ENCODE peak calls at places on chromosomes 2 and 18, in six cellular contexts. Q is breast epithelium, J is HL-60, E is fibroblast of villous mesenchyme, B is heart left ventricle, C is mammary epithelial cell. M is an unnamed sample.
A peak's percentile ranks its signal among the peaks of the same experiment; 100 is the strongest.

GRCh38 chr18:11175266-11175947 is 26.0 kb upstream of the PIEZO2 start:
- DNase-seq in Q (no peak), C (no peak), E (peak; percentile 26), B (no peak), J (no peak), M (peak; percentile 47)

GRCh38 chr2:236932711-236933300 is 152.9 kb upstream of the COPS8 start:
- DNase-seq in Q (no peak), E (peak; percentile 19), C (no peak), B (no peak), J (no peak), M (no peak)

GRCh38 chr2:63975437-63976124 is 43.6 kb downstream of the VPS54 start:
- DNase-seq in C (peak; percentile 60), J (no peak), B (no peak), E (no peak), Q (no peak), M (no peak)

GRCh38 chr2:128808462-128809255 is 490.0 kb upstream of the HS6ST1 start:
- DNase-seq in E (peak; percentile 1), J (no peak), Q (no peak), C (peak; percentile 90), B (no peak), M (no peak)

GRCh38 chr2:100524331-100524730 is 38.5 kb upstream of the PDCL3 start:
- DNase-seq in J (no peak), Q (no peak), C (peak; percentile 71), E (no peak), B (no peak), M (no peak)

GRCh38 chr2:10879624-10880585 is 31.8 kb upstream of the KCNF1 start:
- DNase-seq in E (no peak), J (no peak), C (no peak), Q (no peak), B (no peak), M (no peak)

GRCh38 chr18:27045342-27045741 is 139.8 kb downstream of the CHST9 start:
- DNase-seq in B (no peak), J (no peak), E (no peak), Q (no peak), C (no peak), M (no peak)

GRCh38 chr2:60230037-60230436 is 323.4 kb downstream of the BCL11A start:
- DNase-seq in J (no peak), C (no peak), B (no peak), Q (no peak), E (no peak), M (no peak)

GRCh38 chr2:99488999-99489757 is 639 bp downstream of the REV1 start:
- DNase-seq in E (peak; percentile 61), Q (peak; percentile 35), B (peak; percentile 88), J (peak; percentile 47), C (peak; percentile 43), M (no peak)

GRCh38 chr2:179694963-179695362 is 166.4 kb downstream of the ZNF385B start:
- DNase-seq in B (no peak), E (no peak), J (no peak), Q (no peak), C (no peak), M (no peak)

GRCh38 chr2:191304939-191305875 is 60.0 kb downstream of the MYO1B start:
- DNase-seq in J (no peak), E (peak; percentile 97), Q (peak; percentile 34), C (peak; percentile 97), B (peak; percentile 72), M (peak; percentile 26)

GRCh38 chr2:196249860-196250259 is 78.5 kb upstream of the STK17B start:
- DNase-seq in B (no peak), E (no peak), J (peak; percentile 60), Q (no peak), C (no peak), M (no peak)

GRCh38 chr18:59878644-59879043 is 21.2 kb upstream of the PMAIP1 start:
- DNase-seq in E (no peak), Q (no peak), B (no peak), J (no peak), C (no peak), M (no peak)

GRCh38 chr2:164766217-164766616 is 75.4 kb downstream of the COBLL1 start:
- DNase-seq in J (no peak), Q (no peak), C (no peak), B (no peak), E (no peak), M (no peak)

GRCh38 chr2:50395510-50396300 is 636.2 kb downstream of the NRXN1 start:
- DNase-seq in E (no peak), J (no peak), B (no peak), Q (no peak), C (no peak), M (no peak)
- H3K4me3 ChIP-seq in E (no peak overlapping the region), J (no peak overlapping the region), B (no peak overlapping the region), Q (no peak overlapping the region), C (no peak overlapping the region), M (no peak overlapping the region)

DNA sequence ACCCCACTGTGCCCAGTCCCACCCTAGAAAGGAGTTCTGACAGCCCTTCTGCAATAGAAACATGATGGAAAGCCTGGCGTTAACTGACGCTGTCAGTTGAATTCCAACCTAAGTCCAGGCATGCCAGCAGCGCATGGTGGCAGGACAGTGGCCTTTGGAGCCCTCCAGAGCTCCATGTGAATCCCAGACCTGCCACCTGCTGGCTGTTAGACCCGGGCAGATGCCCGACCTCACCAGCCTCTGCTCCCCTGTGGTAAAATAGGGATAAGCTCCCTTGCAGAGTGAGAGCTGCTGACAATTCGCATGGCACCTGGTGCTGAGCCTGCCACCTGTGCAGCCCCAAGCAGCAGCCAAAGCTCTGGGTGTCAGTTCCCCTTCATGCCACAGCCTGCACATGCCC is 138.6 kb downstream of the LOXHD1 start:
- DNase-seq in E (no peak), C (peak; percentile 13), J (no peak), Q (peak; percentile 19), B (no peak), M (no peak)
- TF ChIP-seq CTCF in E (no peak), C (no peak), J (no peak), Q (no peak), B (peak; percentile 47), M (no peak)

GRCh38 chr18:32770181-32770650 is 2.6 kb downstream of the KLHL14 start:
- DNase-seq in B (peak; percentile 51), Q (no peak), C (no peak), J (no peak), E (no peak), M (no peak)

GRCh38 chr18:32768646-32769206 is 4.1 kb downstream of the KLHL14 start:
- DNase-seq in C (no peak), Q (no peak), B (no peak), J (no peak), E (no peak), M (no peak)

GRCh38 chr18:32770651-32771168 is 2.1 kb downstream of the KLHL14 start:
- DNase-seq in Q (no peak), E (no peak), C (no peak), J (no peak), B (peak; percentile 49), M (no peak)

GRCh38 chr18:32771169-32771751 is 1.6 kb downstream of the KLHL14 start:
- DNase-seq in J (no peak), C (no peak), B (peak; percentile 60), Q (no peak), E (no peak), M (no peak)

DNA sequence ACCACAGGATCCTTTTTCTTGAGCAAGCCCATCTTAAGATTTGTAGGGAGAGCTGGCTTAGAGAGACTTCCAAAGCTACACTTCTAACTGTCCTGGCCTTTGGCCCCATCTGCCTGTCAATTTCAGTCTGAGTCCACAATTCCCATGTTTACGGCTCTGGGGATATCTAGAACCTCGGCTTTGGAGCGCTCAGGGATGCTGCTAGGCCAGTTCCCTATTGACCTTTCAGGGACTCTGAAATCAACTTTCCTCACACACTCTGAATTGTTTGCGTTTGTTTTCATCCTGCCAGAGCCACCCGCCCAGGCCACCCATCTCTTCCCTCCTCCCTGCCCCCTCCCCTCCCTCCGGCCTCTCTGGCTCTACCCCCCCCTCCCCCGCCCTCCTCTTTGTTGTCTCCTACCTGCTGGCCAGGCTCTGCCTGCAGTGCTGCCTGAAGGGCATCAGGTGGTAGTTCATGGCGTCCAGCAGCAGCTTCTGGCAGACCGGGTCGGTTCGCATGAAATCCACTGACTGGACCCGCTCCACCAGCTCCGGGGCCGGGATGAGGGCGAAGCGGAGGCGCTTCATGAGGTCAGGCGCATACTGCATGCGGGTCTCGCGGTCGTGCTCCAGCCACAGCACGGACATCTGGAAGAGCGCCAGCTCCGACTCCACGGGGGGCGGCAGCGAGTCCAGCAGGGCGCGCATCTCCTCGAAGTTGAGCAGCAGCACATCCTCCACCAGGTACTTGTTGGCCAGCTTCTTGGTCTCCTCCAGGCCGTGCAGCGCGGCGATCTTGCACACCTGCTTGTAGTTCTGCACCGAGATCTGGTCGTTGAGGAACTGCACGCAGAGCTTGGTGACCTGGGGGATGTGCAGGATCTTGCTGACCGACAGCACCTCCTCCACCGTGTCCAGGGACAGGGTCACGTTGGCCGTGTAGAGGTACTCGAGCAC is 3.3 kb downstream of the KLHL14 start:
- DNase-seq in C (no peak), B (no peak), E (no peak), J (no peak), Q (no peak), M (no peak)
- H3K4me3 ChIP-seq in C (no peak overlapping the region), B (no peak overlapping the region), E (no peak overlapping the region), J (no peak overlapping the region), Q (peak overlapping the region; percentile 43), M (peak overlapping the region; percentile 11)

DNA sequence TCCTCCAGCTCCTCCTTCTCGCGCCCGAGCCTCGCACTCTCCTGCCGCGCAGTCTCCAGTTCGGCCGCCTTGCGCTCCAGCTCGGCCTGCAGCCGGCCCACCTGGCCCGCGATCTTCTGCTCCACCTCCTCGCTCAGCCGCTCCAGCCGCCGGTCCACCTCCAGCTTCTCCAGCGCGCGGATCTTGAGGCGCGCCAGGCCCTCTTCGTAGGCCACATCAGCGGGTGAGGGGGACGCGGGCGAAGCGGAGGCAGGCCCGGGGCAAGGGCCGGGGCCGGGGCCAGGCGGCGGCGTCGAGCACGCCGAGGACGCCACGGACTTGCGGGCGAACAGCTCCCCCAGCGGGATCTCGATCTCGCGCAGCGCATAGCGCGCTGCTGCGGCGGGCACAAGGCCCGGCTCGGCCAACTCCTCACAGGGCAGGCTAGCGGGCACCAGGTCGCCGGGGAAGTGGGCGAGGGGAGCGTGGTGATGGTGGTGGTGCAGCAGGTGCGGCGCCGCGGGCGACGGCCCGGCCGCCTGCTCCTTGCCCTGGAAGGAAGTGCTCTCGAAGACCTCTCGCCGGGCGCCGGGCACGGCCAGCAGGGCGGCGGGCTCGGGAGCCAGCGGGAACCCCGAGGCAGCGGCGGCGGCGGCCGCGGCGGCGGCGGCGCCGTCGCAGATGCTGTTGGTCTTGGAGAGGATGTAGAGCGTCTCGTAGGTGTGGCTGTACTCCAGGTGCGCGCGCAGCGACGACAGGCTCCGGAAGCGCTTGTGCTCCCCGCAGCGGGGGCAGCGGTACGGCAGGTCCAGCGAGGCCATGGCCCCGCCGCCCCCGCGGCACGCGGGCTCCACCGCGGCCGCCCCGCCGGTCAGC is 15.2 kb downstream of the FBXO41 start:
- DNase-seq in J (no peak), B (no peak), Q (no peak), C (peak; percentile 70), E (no peak), M (no peak)
- TF ChIP-seq CTCF in J (no peak), B (no peak), Q (no peak), C (no peak), E (no peak), M (peak; percentile 7)

GRCh38 chr2:173958198-173958846 is 6.9 kb downstream of the SP3 start:
- DNase-seq in C (no peak), J (no peak), Q (no peak), B (no peak), E (no peak), M (no peak)
- H3K4me3 ChIP-seq in C (no peak overlapping the region), J (no peak overlapping the region), Q (no peak overlapping the region), B (no peak overlapping the region), E (no peak overlapping the region), M (no peak overlapping the region)

M was measured in retinal pigment epithelial cell.